ENCODE peak calls at places on chromosomes 2 and 18, in eight cellular contexts. E is activated CD4-positive, alpha-beta memory T cell treated with anti-CD3 and anti-CD28 coated beads, Interleukin-2, amount 10 ng/mL, durations not matched to agents 7 days and 5 days; Y is AG10803; P is Karpas-422; B is activated naive CD8-positive, alpha-beta T cell treated with anti-CD3 and anti-CD28 coated beads, Interleukin-2, amount 50 U/mL, for 24 hours; W is Right ventricle myocardium superior; M is A549; Z is CD4-positive, CD25-positive, alpha-beta regulatory T cell. O is an unnamed sample.

GRCh38 chr2:196967775-196968174 is 41.3 kb upstream of the PGAP1 start:
- DNase-seq in E (no peak), Y (no peak), P (no peak), B (no peak), W (no peak), M (no peak), Z (no peak), O (no peak)

GRCh38 chr2:119517433-119517832 is 6.8 kb downstream of the SCTR start:
- DNase-seq in E (peak; percentile 50), Y (peak; percentile 34), P (peak; percentile 84), B (peak; percentile 54), W (peak; percentile 68), M (peak; percentile 53), Z (peak; percentile 6), O (peak; percentile 70)

GRCh38 chr2:163345795-163346573 is 389.8 kb downstream of the FIGN start:
- DNase-seq in E (no peak), Y (peak; percentile 40), P (peak; percentile 85), B (no peak), W (no peak), M (peak; percentile 76), Z (no peak), O (peak; percentile 88)

GRCh38 chr18:400466-400865 is 100.0 kb downstream of the COLEC12 start:
- DNase-seq in E (no peak), Y (peak; percentile 99), P (no peak), B (no peak), W (no peak), M (no peak), Z (no peak), O (no peak)

GRCh38 chr18:57807336-57808117 is 4.4 kb upstream of the ATP8B1 start:
- DNase-seq in E (no peak), Y (peak; percentile 88), P (no peak), B (no peak), W (no peak), M (no peak), Z (no peak), O (no peak)

GRCh38 chr2:157164370-157164769 is 93.1 kb upstream of the GALNT5 start:
- DNase-seq in E (no peak), Y (no peak), P (no peak), B (no peak), W (no peak), M (no peak), Z (no peak), O (no peak)

GRCh38 chr2:182240862-182241371 is 185.9 kb downstream of the PDE1A start:
- DNase-seq in E (peak; percentile 25), Y (peak; percentile 12), P (peak; percentile 80), B (peak; percentile 4), W (no peak), M (peak; percentile 43), Z (no peak), O (peak; percentile 74)

GRCh38 chr18:23580677-23581367 is 5.5 kb downstream of the NPC1 start:
- DNase-seq in E (no peak), Y (peak; percentile 71), P (no peak), B (no peak), W (no peak), M (no peak), Z (no peak), O (no peak)

GRCh38 chr2:144510206-144510991 is 9.5 kb downstream of the ZEB2 start:
- DNase-seq in E (peak; percentile 39), Y (peak; percentile 73), P (no peak), B (no peak), W (no peak), M (no peak), Z (no peak), O (peak; percentile 67)

GRCh38 chr2:216950547-216950946 is 90.7 kb upstream of the TNP1 start:
- DNase-seq in E (no peak), Y (no peak), P (no peak), B (no peak), W (no peak), M (no peak), Z (no peak), O (no peak)

GRCh38 chr2:96887419-96888081 is 17.7 kb upstream of the SEMA4C start:
- DNase-seq in E (no peak), Y (no peak), P (no peak), B (no peak), W (peak; percentile 71), M (no peak), Z (no peak), O (no peak)

GRCh38 chr2:229485782-229486181 is 214.7 kb upstream of the PID1 start:
- DNase-seq in E (no peak), Y (no peak), P (peak; percentile 86), B (no peak), W (no peak), M (no peak), Z (no peak), O (no peak)

GRCh38 chr2:119441376-119442231 is 9.9 kb downstream of the TMEM37 start:
- DNase-seq in E (no peak), Y (no peak), P (no peak), B (no peak), W (no peak), M (no peak), Z (no peak), O (no peak)

GRCh38 chr2:128473175-128474013 is 154.7 kb upstream of the HS6ST1 start:
- DNase-seq in E (peak; percentile 52), Y (peak; percentile 83), P (no peak), B (peak; percentile 50), W (peak; percentile 72), M (no peak), Z (no peak), O (no peak)

GRCh38 chr2:63654959-63655358 is 66.2 kb downstream of the MDH1 start:
- DNase-seq in E (no peak), Y (peak; percentile 68), P (no peak), B (no peak), W (no peak), M (no peak), Z (no peak), O (no peak)

GRCh38 chr2:206098471-206098870 is 12.5 kb upstream of the INO80D start:
- DNase-seq in E (no peak), Y (no peak), P (no peak), B (no peak), W (no peak), M (no peak), Z (no peak), O (no peak)

GRCh38 chr2:120470717-120471060 is 124.8 kb downstream of the INHBB start:
- DNase-seq in E (no peak), Y (no peak), P (no peak), B (no peak), W (no peak), M (no peak), Z (no peak), O (no peak)

GRCh38 chr2:182550234-182550633 is 123.4 kb upstream of the PDE1A start:
- DNase-seq in E (no peak), Y (no peak), P (no peak), B (no peak), W (no peak), M (no peak), Z (no peak), O (no peak)

GRCh38 chr18:2104620-2105462 is 466.5 kb downstream of the METTL4 start:
- DNase-seq in E (peak; percentile 53), Y (peak; percentile 51), P (peak; percentile 84), B (peak; percentile 62), W (peak; percentile 57), M (peak; percentile 42), Z (peak; percentile 24), O (peak; percentile 64)

GRCh38 chr2:176118606-176119370 is 2.2 kb downstream of the HOXD10 start:
- DNase-seq in E (peak; percentile 33), Y (peak; percentile 18), P (peak; percentile 79), B (no peak), W (no peak), M (peak; percentile 79), Z (no peak), O (peak; percentile 80)

GRCh38 chr2:201201371-201201770 is 18.4 kb downstream of the CASP10 start:
- DNase-seq in E (no peak), Y (no peak), P (no peak), B (no peak), W (no peak), M (no peak), Z (no peak), O (no peak)

GRCh38 chr2:209661286-209661685 is 110.3 kb upstream of the UNC80 start:
- DNase-seq in E (no peak), Y (no peak), P (no peak), B (no peak), W (no peak), M (no peak), Z (no peak), O (no peak)

GRCh38 chr2:9091819-9092218 is 88.3 kb upstream of the MBOAT2 start:
- DNase-seq in E (no peak), Y (no peak), P (no peak), B (no peak), W (no peak), M (no peak), Z (no peak), O (no peak)

GRCh38 chr2:43032248-43032893 is 194.0 kb downstream of the ZFP36L2 start:
- DNase-seq in E (no peak), Y (peak; percentile 43), P (no peak), B (no peak), W (peak; percentile 81), M (peak; percentile 68), Z (no peak), O (no peak)

GRCh38 chr2:1681323-1682310 is 62.7 kb downstream of the PXDN start:
- DNase-seq in E (no peak), Y (no peak), P (no peak), B (no peak), W (no peak), M (no peak), Z (no peak), O (no peak)

GRCh38 chr2:156476516-156477206 is 40.5 kb downstream of the GPD2 start:
- DNase-seq in E (no peak), Y (peak; percentile 82), P (no peak), B (no peak), W (no peak), M (no peak), Z (no peak), O (no peak)

GRCh38 chr18:715626-716025 is 3.2 kb upstream of the ENOSF1 start:
- DNase-seq in E (no peak), Y (peak; percentile 77), P (no peak), B (peak; percentile 21), W (no peak), M (no peak), Z (no peak), O (no peak)

GRCh38 chr18:79903787-79904356 is 47.6 kb downstream of the SLC66A2 start:
- DNase-seq in E (peak; percentile 9), Y (no peak), P (no peak), B (no peak), W (no peak), M (no peak), Z (no peak), O (no peak)

GRCh38 chr2:50620783-50621182 is 411.1 kb downstream of the NRXN1 start:
- DNase-seq in E (no peak), Y (no peak), P (no peak), B (no peak), W (no peak), M (no peak), Z (no peak), O (no peak)

GRCh38 chr18:12307871-12308385 is at the start of gene TUBB6:
- DNase-seq in E (peak; percentile 20), Y (peak; percentile 83), P (no peak), B (peak; percentile 62), W (peak; percentile 86), M (peak; percentile 38), Z (no peak), O (no peak)

GRCh38 chr2:34025196-34025595 is 426.1 kb upstream of the FAM98A start:
- DNase-seq in E (no peak), Y (no peak), P (no peak), B (no peak), W (no peak), M (no peak), Z (no peak), O (no peak)

GRCh38 chr2:28332696-28333095 is 60.0 kb upstream of the FOSL2 start:
- DNase-seq in E (no peak), Y (no peak), P (no peak), B (no peak), W (no peak), M (no peak), Z (no peak), O (no peak)